ENCODE peak calls at places on chromosomes 16 and 17, in ten cellular contexts. One of them, this sample, is unnamed.
A peak's percentile ranks its signal among the peaks of the same experiment; 100 is the strongest.

GRCh38 chr16:31458073-31458834 is 1.0 kb upstream of the ARMC5 start:
- DNase-seq in spleen: peak; percentile 94
- DNase-seq in endothelial cell of umbilical vein: peak; percentile 57
- DNase-seq in HCT116: no peak
- DNase-seq in suprapubic skin: peak; percentile 85
- DNase-seq in HepG2: peak; percentile 95
- DNase-seq in breast epithelium: no peak
- DNase-seq in stomach: peak; percentile 57
- DNase-seq in prostate gland: no peak
- DNase-seq in K562: peak; percentile 56
- DNase-seq in this sample: peak; percentile 72

GRCh38 chr16:49048557-49048956 is 233.1 kb downstream of the CBLN1 start:
- DNase-seq in spleen: no peak
- DNase-seq in endothelial cell of umbilical vein: no peak
- DNase-seq in HCT116: peak; percentile 31
- DNase-seq in suprapubic skin: no peak
- DNase-seq in HepG2: peak; percentile 13
- DNase-seq in breast epithelium: no peak
- DNase-seq in stomach: no peak
- DNase-seq in prostate gland: no peak
- DNase-seq in K562: no peak
- DNase-seq in this sample: no peak

GRCh38 chr17:82237746-82238561 is 9.1 kb downstream of the SLC16A3 start:
- DNase-seq in spleen: peak; percentile 77
- DNase-seq in endothelial cell of umbilical vein: no peak
- DNase-seq in HCT116: no peak
- DNase-seq in suprapubic skin: peak; percentile 70
- DNase-seq in HepG2: no peak
- DNase-seq in breast epithelium: no peak
- DNase-seq in stomach: no peak
- DNase-seq in prostate gland: no peak
- DNase-seq in K562: no peak
- DNase-seq in this sample: no peak

GRCh38 chr16:9898555-9898954 is 283.7 kb downstream of the GRIN2A start:
- DNase-seq in spleen: no peak
- DNase-seq in endothelial cell of umbilical vein: no peak
- DNase-seq in HCT116: no peak
- DNase-seq in suprapubic skin: no peak
- DNase-seq in HepG2: no peak
- DNase-seq in breast epithelium: no peak
- DNase-seq in stomach: no peak
- DNase-seq in prostate gland: no peak
- DNase-seq in K562: no peak
- DNase-seq in this sample: no peak

GRCh38 chr17:7592422-7593021 is 2.6 kb upstream of the SOX15 start:
- DNase-seq in spleen: no peak
- DNase-seq in endothelial cell of umbilical vein: no peak
- DNase-seq in HCT116: no peak
- DNase-seq in suprapubic skin: no peak
- DNase-seq in HepG2: no peak
- DNase-seq in breast epithelium: no peak
- DNase-seq in stomach: no peak
- DNase-seq in prostate gland: no peak
- DNase-seq in K562: no peak
- DNase-seq in this sample: no peak

GRCh38 chr16:73064227-73064995 is 16.5 kb upstream of the ZFHX3 start:
- DNase-seq in spleen: no peak
- DNase-seq in endothelial cell of umbilical vein: peak; percentile 62
- DNase-seq in HCT116: no peak
- DNase-seq in suprapubic skin: no peak
- DNase-seq in HepG2: no peak
- DNase-seq in breast epithelium: no peak
- DNase-seq in stomach: no peak
- DNase-seq in prostate gland: no peak
- DNase-seq in K562: no peak
- DNase-seq in this sample: no peak

GRCh38 chr16:5460701-5461100 is 363.1 kb upstream of the EEF2KMT start:
- DNase-seq in spleen: no peak
- DNase-seq in endothelial cell of umbilical vein: no peak
- DNase-seq in HCT116: no peak
- DNase-seq in suprapubic skin: no peak
- DNase-seq in HepG2: no peak
- DNase-seq in breast epithelium: no peak
- DNase-seq in stomach: no peak
- DNase-seq in prostate gland: no peak
- DNase-seq in K562: no peak
- DNase-seq in this sample: no peak

GRCh38 chr17:39164675-39165143 is 1.3 kb downstream of the ARL5C start:
- DNase-seq in spleen: peak; percentile 91
- DNase-seq in endothelial cell of umbilical vein: peak; percentile 86
- DNase-seq in HCT116: peak; percentile 69
- DNase-seq in suprapubic skin: peak; percentile 91
- DNase-seq in HepG2: peak; percentile 57
- DNase-seq in breast epithelium: peak; percentile 82
- DNase-seq in stomach: peak; percentile 93
- DNase-seq in prostate gland: peak; percentile 74
- DNase-seq in K562: peak; percentile 85
- DNase-seq in this sample: peak; percentile 88

DNA sequence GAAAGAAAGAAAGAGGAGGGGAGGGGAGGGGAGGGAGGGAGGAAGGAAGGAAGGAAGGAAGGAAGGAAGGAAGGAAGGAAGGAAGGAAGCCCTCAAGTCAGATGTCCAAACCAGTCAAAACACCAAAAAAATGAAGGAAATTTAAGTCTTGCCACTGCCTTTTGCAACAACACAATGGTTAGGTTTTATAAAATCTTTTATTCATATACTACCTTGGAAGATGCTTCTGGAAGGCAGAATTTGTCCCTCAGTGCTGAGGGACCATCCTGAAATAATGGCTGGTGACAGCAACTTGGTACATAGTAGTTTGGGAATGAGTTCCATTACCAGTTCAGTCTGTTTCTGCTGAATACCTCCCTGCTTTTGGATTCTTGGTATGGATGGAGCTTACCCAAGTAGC is 7.9 kb downstream of the APOH start:
- DNase-seq in spleen: no peak
- DNase-seq in endothelial cell of umbilical vein: no peak
- DNase-seq in HCT116: no peak
- DNase-seq in suprapubic skin: no peak
- DNase-seq in HepG2: no peak
- DNase-seq in breast epithelium: no peak
- DNase-seq in stomach: no peak
- DNase-seq in prostate gland: no peak
- DNase-seq in K562: no peak
- DNase-seq in this sample: no peak
- TF ChIP-seq POLR2AphosphoS5 in spleen: no peak
- TF ChIP-seq POLR2AphosphoS5 in endothelial cell of umbilical vein: no peak
- TF ChIP-seq POLR2AphosphoS5 in HCT116: no peak
- TF ChIP-seq POLR2AphosphoS5 in suprapubic skin: no peak
- TF ChIP-seq POLR2AphosphoS5 in HepG2: no peak
- TF ChIP-seq POLR2AphosphoS5 in breast epithelium: no peak
- TF ChIP-seq POLR2AphosphoS5 in stomach: no peak
- TF ChIP-seq POLR2AphosphoS5 in prostate gland: no peak
- TF ChIP-seq POLR2AphosphoS5 in K562: no peak
- TF ChIP-seq POLR2AphosphoS5 in this sample: no peak

GRCh38 chr16:57822861-57823260 is 20.6 kb upstream of the KIFC3 start:
- DNase-seq in spleen: no peak
- DNase-seq in endothelial cell of umbilical vein: no peak
- DNase-seq in HCT116: no peak
- DNase-seq in suprapubic skin: no peak
- DNase-seq in HepG2: no peak
- DNase-seq in breast epithelium: no peak
- DNase-seq in stomach: no peak
- DNase-seq in prostate gland: no peak
- DNase-seq in K562: no peak
- DNase-seq in this sample: no peak

GRCh38 chr16:57826040-57826434 is 23.7 kb upstream of the KIFC3 start:
- DNase-seq in spleen: peak; percentile 7
- DNase-seq in endothelial cell of umbilical vein: no peak
- DNase-seq in HCT116: no peak
- DNase-seq in suprapubic skin: no peak
- DNase-seq in HepG2: no peak
- DNase-seq in breast epithelium: no peak
- DNase-seq in stomach: no peak
- DNase-seq in prostate gland: no peak
- DNase-seq in K562: no peak
- DNase-seq in this sample: no peak

GRCh38 chr16:57825298-57826039 is 23.2 kb upstream of the KIFC3 start:
- DNase-seq in spleen: no peak
- DNase-seq in endothelial cell of umbilical vein: no peak
- DNase-seq in HCT116: no peak
- DNase-seq in suprapubic skin: no peak
- DNase-seq in HepG2: no peak
- DNase-seq in breast epithelium: no peak
- DNase-seq in stomach: no peak
- DNase-seq in prostate gland: no peak
- DNase-seq in K562: no peak
- DNase-seq in this sample: no peak

GRCh38 chr16:57823836-57824235 is 21.5 kb upstream of the KIFC3 start:
- DNase-seq in spleen: no peak
- DNase-seq in endothelial cell of umbilical vein: no peak
- DNase-seq in HCT116: no peak
- DNase-seq in suprapubic skin: no peak
- DNase-seq in HepG2: no peak
- DNase-seq in breast epithelium: peak; percentile 79
- DNase-seq in stomach: no peak
- DNase-seq in prostate gland: no peak
- DNase-seq in K562: no peak
- DNase-seq in this sample: no peak

GRCh38 chr16:57824880-57825279 is 22.6 kb upstream of the KIFC3 start:
- DNase-seq in spleen: peak; percentile 48
- DNase-seq in endothelial cell of umbilical vein: no peak
- DNase-seq in HCT116: no peak
- DNase-seq in suprapubic skin: no peak
- DNase-seq in HepG2: peak; percentile 73
- DNase-seq in breast epithelium: no peak
- DNase-seq in stomach: no peak
- DNase-seq in prostate gland: no peak
- DNase-seq in K562: no peak
- DNase-seq in this sample: no peak
- TF ChIP-seq POLR2A in spleen: no peak
- TF ChIP-seq POLR2A in endothelial cell of umbilical vein: no peak
- TF ChIP-seq POLR2A in HCT116: no peak
- TF ChIP-seq POLR2A in suprapubic skin: no peak
- TF ChIP-seq POLR2A in HepG2: no peak
- TF ChIP-seq POLR2A in breast epithelium: no peak
- TF ChIP-seq POLR2A in stomach: no peak
- TF ChIP-seq POLR2A in prostate gland: no peak
- TF ChIP-seq POLR2A in K562: no peak
- TF ChIP-seq POLR2A in this sample: no peak

GRCh38 chr16:68528686-68529379 is 10.3 kb upstream of the ZFP90 start:
- DNase-seq in spleen: peak; percentile 96
- DNase-seq in endothelial cell of umbilical vein: peak; percentile 77
- DNase-seq in HCT116: peak; percentile 75
- DNase-seq in suprapubic skin: peak; percentile 91
- DNase-seq in HepG2: peak; percentile 85
- DNase-seq in breast epithelium: peak; percentile 90
- DNase-seq in stomach: peak; percentile 90
- DNase-seq in prostate gland: peak; percentile 84
- DNase-seq in K562: peak; percentile 81
- DNase-seq in this sample: peak; percentile 91

GRCh38 chr16:68529608-68529930 is 9.5 kb upstream of the ZFP90 start:
- DNase-seq in spleen: no peak
- DNase-seq in endothelial cell of umbilical vein: no peak
- DNase-seq in HCT116: no peak
- DNase-seq in suprapubic skin: no peak
- DNase-seq in HepG2: no peak
- DNase-seq in breast epithelium: no peak
- DNase-seq in stomach: no peak
- DNase-seq in prostate gland: no peak
- DNase-seq in K562: no peak
- DNase-seq in this sample: no peak

GRCh38 chr16:68526143-68526781 is 12.8 kb upstream of the ZFP90 start:
- DNase-seq in spleen: no peak
- DNase-seq in endothelial cell of umbilical vein: no peak
- DNase-seq in HCT116: no peak
- DNase-seq in suprapubic skin: no peak
- DNase-seq in HepG2: peak; percentile 90
- DNase-seq in breast epithelium: no peak
- DNase-seq in stomach: no peak
- DNase-seq in prostate gland: no peak
- DNase-seq in K562: no peak
- DNase-seq in this sample: no peak

GRCh38 chr16:68526782-68527145 is 12.3 kb upstream of the ZFP90 start:
- DNase-seq in spleen: peak; percentile 63
- DNase-seq in endothelial cell of umbilical vein: no peak
- DNase-seq in HCT116: no peak
- DNase-seq in suprapubic skin: no peak
- DNase-seq in HepG2: no peak
- DNase-seq in breast epithelium: no peak
- DNase-seq in stomach: no peak
- DNase-seq in prostate gland: no peak
- DNase-seq in K562: no peak
- DNase-seq in this sample: no peak

GRCh38 chr16:68529931-68530667 is 9.0 kb upstream of the ZFP90 start:
- DNase-seq in spleen: peak; percentile 95
- DNase-seq in endothelial cell of umbilical vein: peak; percentile 85
- DNase-seq in HCT116: peak; percentile 41
- DNase-seq in suprapubic skin: peak; percentile 93
- DNase-seq in HepG2: peak; percentile 82
- DNase-seq in breast epithelium: peak; percentile 91
- DNase-seq in stomach: peak; percentile 93
- DNase-seq in prostate gland: peak; percentile 90
- DNase-seq in K562: peak; percentile 79
- DNase-seq in this sample: peak; percentile 93
- H3K27ac ChIP-seq in spleen: peak overlapping the region; percentile 38
- H3K27ac ChIP-seq in endothelial cell of umbilical vein: no peak overlapping the region
- H3K27ac ChIP-seq in HCT116: peak overlapping the region; percentile 11
- H3K27ac ChIP-seq in suprapubic skin: no peak overlapping the region
- H3K27ac ChIP-seq in HepG2: no peak overlapping the region
- H3K27ac ChIP-seq in breast epithelium: peak overlapping the region; percentile 66
- H3K27ac ChIP-seq in stomach: peak overlapping the region; percentile 71
- H3K27ac ChIP-seq in prostate gland: peak overlapping the region; percentile 54
- H3K27ac ChIP-seq in K562: no peak overlapping the region
- H3K27ac ChIP-seq in this sample: peak overlapping the region; percentile 63

GRCh38 chr17:44780161-44780560 is 21.4 kb downstream of the ADAM11 start:
- DNase-seq in spleen: peak; percentile 61
- DNase-seq in endothelial cell of umbilical vein: no peak
- DNase-seq in HCT116: no peak
- DNase-seq in suprapubic skin: no peak
- DNase-seq in HepG2: no peak
- DNase-seq in breast epithelium: no peak
- DNase-seq in stomach: no peak
- DNase-seq in prostate gland: no peak
- DNase-seq in K562: no peak
- DNase-seq in this sample: no peak

GRCh38 chr17:44777394-44778348 is 18.9 kb downstream of the ADAM11 start:
- DNase-seq in spleen: no peak
- DNase-seq in endothelial cell of umbilical vein: no peak
- DNase-seq in HCT116: no peak
- DNase-seq in suprapubic skin: no peak
- DNase-seq in HepG2: no peak
- DNase-seq in breast epithelium: no peak
- DNase-seq in stomach: no peak
- DNase-seq in prostate gland: no peak
- DNase-seq in K562: no peak
- DNase-seq in this sample: no peak

GRCh38 chr17:44780845-44781480 is 22.2 kb downstream of the ADAM11 start:
- DNase-seq in spleen: peak; percentile 44
- DNase-seq in endothelial cell of umbilical vein: no peak
- DNase-seq in HCT116: no peak
- DNase-seq in suprapubic skin: no peak
- DNase-seq in HepG2: no peak
- DNase-seq in breast epithelium: no peak
- DNase-seq in stomach: no peak
- DNase-seq in prostate gland: no peak
- DNase-seq in K562: no peak
- DNase-seq in this sample: no peak

GRCh38 chr17:44778656-44779210 is 19.9 kb downstream of the ADAM11 start:
- DNase-seq in spleen: no peak
- DNase-seq in endothelial cell of umbilical vein: no peak
- DNase-seq in HCT116: no peak
- DNase-seq in suprapubic skin: no peak
- DNase-seq in HepG2: no peak
- DNase-seq in breast epithelium: no peak
- DNase-seq in stomach: no peak
- DNase-seq in prostate gland: no peak
- DNase-seq in K562: no peak
- DNase-seq in this sample: no peak

DNA sequence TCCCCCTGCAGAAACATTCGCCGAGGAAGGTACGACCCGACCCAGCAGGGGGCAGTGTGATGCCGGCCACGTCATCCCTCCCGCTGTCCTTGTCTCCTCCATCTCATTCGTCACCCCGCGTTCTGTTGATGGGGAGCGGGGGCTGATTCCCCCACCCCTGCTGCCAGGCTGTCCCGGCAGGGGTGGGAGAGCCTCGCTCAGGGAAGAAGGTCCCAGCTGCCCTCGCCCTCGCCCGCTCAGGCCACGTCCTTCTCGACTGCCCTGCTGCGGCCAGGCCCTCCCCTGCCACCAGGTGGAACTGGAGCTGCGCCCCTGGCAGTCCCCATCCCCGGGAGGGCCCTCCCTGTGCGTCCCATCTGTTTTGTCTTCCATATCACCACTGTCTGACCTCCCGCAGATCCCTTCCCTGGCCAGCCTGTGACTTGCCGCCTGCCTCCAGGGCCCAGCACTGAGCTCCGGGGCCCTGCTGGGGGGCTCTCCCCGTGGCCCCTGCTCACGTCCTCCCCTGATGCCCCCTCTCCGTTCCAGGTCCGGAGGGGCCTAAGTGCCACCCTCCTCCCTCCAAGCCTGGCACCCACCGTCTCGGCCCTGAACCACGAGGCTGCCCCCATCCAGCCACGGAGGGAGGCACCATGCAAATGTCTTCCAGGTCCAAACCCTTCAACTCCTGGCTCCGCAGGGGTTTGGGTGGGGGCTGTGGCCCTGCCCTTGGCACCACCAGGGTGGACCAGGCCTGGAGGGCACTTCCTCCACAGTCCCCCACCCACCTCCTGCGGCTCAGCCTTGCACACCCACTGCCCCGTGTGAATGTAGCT is 20.6 kb downstream of the ADAM11 start:
- DNase-seq in spleen: peak; percentile 93
- DNase-seq in endothelial cell of umbilical vein: peak; percentile 79
- DNase-seq in HCT116: peak; percentile 33
- DNase-seq in suprapubic skin: no peak
- DNase-seq in HepG2: peak; percentile 66
- DNase-seq in breast epithelium: peak; percentile 71
- DNase-seq in stomach: peak; percentile 78
- DNase-seq in prostate gland: peak; percentile 63
- DNase-seq in K562: peak; percentile 87
- DNase-seq in this sample: peak; percentile 84
- TF ChIP-seq POLR2AphosphoS5 in spleen: peak; percentile 39
- TF ChIP-seq POLR2AphosphoS5 in endothelial cell of umbilical vein: no peak
- TF ChIP-seq POLR2AphosphoS5 in HCT116: no peak
- TF ChIP-seq POLR2AphosphoS5 in suprapubic skin: no peak
- TF ChIP-seq POLR2AphosphoS5 in HepG2: no peak
- TF ChIP-seq POLR2AphosphoS5 in breast epithelium: no peak
- TF ChIP-seq POLR2AphosphoS5 in stomach: no peak
- TF ChIP-seq POLR2AphosphoS5 in prostate gland: peak; percentile 70
- TF ChIP-seq POLR2AphosphoS5 in K562: no peak
- TF ChIP-seq POLR2AphosphoS5 in this sample: no peak